ENCODE peak calls at places on chromosomes 12 and 14, in four cellular contexts. R is colonic mucosa, C is HCT116, W is Ammon's horn. I is an unnamed sample.

GRCh38 chr14:91796622-91797347 is 64.9 kb upstream of the CATSPERB start:
- DNase-seq in R (no peak), C (no peak), W (no peak), I (no peak)

GRCh38 chr14:59919582-59920377 is at the start of gene LRRC9:
- DNase-seq in R (peak), C (no peak), W (peak), I (no peak)

GRCh38 chr12:31737345-31737744 is 8.5 kb upstream of the AMN1 start:
- DNase-seq in R (no peak), C (no peak), W (no peak), I (no peak)

GRCh38 chr14:64845878-64846277 is 33.8 kb downstream of the SPTB start:
- DNase-seq in R (no peak), C (no peak), W (no peak), I (no peak)

GRCh38 chr14:104803916-104804371 is 3.0 kb downstream of the ZBTB42 start:
- DNase-seq in R (no peak), C (no peak), W (no peak), I (no peak)

GRCh38 chr14:102565959-102566358 is 26.5 kb upstream of the RCOR1 start:
- DNase-seq in R (no peak), C (no peak), W (no peak), I (no peak)

GRCh38 chr14:59507063-59507751 is 22.9 kb downstream of the JKAMP start:
- DNase-seq in R (peak), C (peak), W (peak), I (peak)

GRCh38 chr12:52797529-52797894 is 1.6 kb upstream of the KRT3 start:
- DNase-seq in R (no peak), C (no peak), W (no peak), I (no peak)

GRCh38 chr14:61654026-61654425 is 41.3 kb upstream of the HIF1A start:
- DNase-seq in R (no peak), C (no peak), W (no peak), I (no peak)

GRCh38 chr14:63951025-63951424 is 98.2 kb downstream of the SYNE2 start:
- DNase-seq in R (no peak), C (no peak), W (no peak), I (no peak)

GRCh38 chr12:65800928-65801327 is 23.4 kb upstream of the HMGA2 start:
- DNase-seq in R (no peak), C (no peak), W (no peak), I (no peak)

GRCh38 chr12:6345319-6346071 is 3.6 kb upstream of the TNFRSF1A start:
- DNase-seq in R (no peak), C (peak), W (no peak), I (peak)

GRCh38 chr12:123050331-123050809 is 69.9 kb downstream of the ARL6IP4 start:
- DNase-seq in R (no peak), C (no peak), W (no peak), I (no peak)

GRCh38 chr12:99389751-99390150 is 257.8 kb upstream of the GARIN6 start:
- DNase-seq in R (no peak), C (no peak), W (no peak), I (no peak)

GRCh38 chr14:22820731-22821130 is 5.5 kb upstream of the SLC7A7 start:
- DNase-seq in R (no peak), C (no peak), W (no peak), I (no peak)